ENCODE peak calls at places on chromosomes 4 and X, in four cellular contexts. N is CD4-positive, alpha-beta T cell; J is heart right ventricle; I is fibroblast of pulmonary artery. X is an unnamed sample.

GRCh38 chr4:11650801-11651596 is 222.3 kb upstream of the HS3ST1 start:
- DNase-seq in N (no peak), J (no peak), I (peak), X (peak)

GRCh38 chr4:73891739-73892405 is 22.7 kb downstream of the CXCL1 start:
- DNase-seq in N (no peak), J (no peak), I (peak), X (peak)

GRCh38 chr4:165199286-165199685 is 8.1 kb upstream of the KLHL2 start:
- DNase-seq in N (no peak), J (no peak), I (no peak), X (no peak)

GRCh38 chr4:18454349-18454748 is 432.8 kb upstream of the LCORL start:
- DNase-seq in N (no peak), J (no peak), I (no peak), X (no peak)

GRCh38 chr4:138727704-138728103 is 287.9 kb upstream of the NOCT start:
- DNase-seq in N (no peak), J (no peak), I (peak), X (peak)

GRCh38 chrX:69305333-69306062 is 140.2 kb upstream of the PJA1 start:
- DNase-seq in N (no peak), J (no peak), I (no peak), X (no peak)

GRCh38 chr4:121253961-121254360 is 89.8 kb upstream of the TNIP3 start:
- DNase-seq in N (no peak), J (no peak), I (no peak), X (no peak)

GRCh38 chrX:11259437-11259836 is 33.8 kb upstream of the AMELX start:
- DNase-seq in N (no peak), J (no peak), I (no peak), X (no peak)

GRCh38 chr4:146278986-146279385 is 64.6 kb downstream of the REELD1 start:
- DNase-seq in N (no peak), J (no peak), I (no peak), X (no peak)

GRCh38 chrX:40943093-40943641 is 142.1 kb upstream of the USP9X start:
- DNase-seq in N (no peak), J (no peak), I (no peak), X (no peak)

GRCh38 chr4:7159923-7160322 is 32.4 kb upstream of the SORCS2 start:
- DNase-seq in N (no peak), J (no peak), I (no peak), X (no peak)

GRCh38 chr4:72567821-72568620 is 1.0 kb downstream of the ADAMTS3 start:
- DNase-seq in N (no peak), J (peak), I (peak), X (peak)

GRCh38 chr4:148514041-148514440 is 71.8 kb upstream of the NR3C2 start:
- DNase-seq in N (no peak), J (no peak), I (no peak), X (no peak)

GRCh38 chr4:70280567-70280966 is 38.2 kb downstream of the CSN3 start:
- DNase-seq in N (no peak), J (no peak), I (no peak), X (no peak)

GRCh38 chr4:102531441-102531840 is 30.3 kb downstream of the NFKB1 start:
- DNase-seq in N (no peak), J (no peak), I (no peak), X (no peak)

GRCh38 chrX:71652405-71652804 is 14.9 kb upstream of the LOC101059915 start:
- DNase-seq in N (peak), J (peak), I (peak), X (peak)

GRCh38 chr4:47598320-47598719 is 113.2 kb downstream of the ATP10D start:
- DNase-seq in N (no peak), J (no peak), I (peak), X (no peak)

GRCh38 chrX:150184487-150184886 is 178.6 kb upstream of the MAMLD1 start:
- DNase-seq in N (no peak), J (no peak), I (no peak), X (no peak)

GRCh38 chr4:10461091-10461849 is 4.0 kb upstream of the ZNF518B start:
- DNase-seq in N (peak), J (peak), I (peak), X (peak)

GRCh38 chr4:164136181-164136616 is 617.7 kb upstream of the SMIM31 start:
- DNase-seq in N (no peak), J (no peak), I (peak), X (no peak)

GRCh38 chr4:6471303-6472007 is 959 bp downstream of the PPP2R2C start:
- DNase-seq in N (no peak), J (no peak), I (no peak), X (peak)

GRCh38 chrX:9317174-9317573 is 147.7 kb upstream of the TBL1X start:
- DNase-seq in N (no peak), J (no peak), I (no peak), X (no peak)

GRCh38 chrX:9318213-9318612 is 146.6 kb upstream of the TBL1X start:
- DNase-seq in N (no peak), J (no peak), I (no peak), X (no peak)

GRCh38 chrX:9320940-9321339 is 143.9 kb upstream of the TBL1X start:
- DNase-seq in N (no peak), J (no peak), I (no peak), X (no peak)

GRCh38 chrX:9316096-9316495 is 148.8 kb upstream of the TBL1X start:
- DNase-seq in N (no peak), J (no peak), I (no peak), X (no peak)

GRCh38 chrX:9318761-9319160 is 146.1 kb upstream of the TBL1X start:
- DNase-seq in N (no peak), J (no peak), I (no peak), X (no peak)
- TF ChIP-seq CTCF in N (no peak), J (no peak), I (no peak), X (no peak)

GRCh38 chr4:95080969-95081368 is 323.2 kb downstream of the BMPR1B start:
- DNase-seq in N (no peak), J (no peak), I (no peak), X (no peak)
- TF ChIP-seq CTCF in N (no peak), J (no peak), I (no peak), X (no peak)

GRCh38 chr4:66691101-66691500 is 854.2 kb downstream of the CENPC start:
- DNase-seq in N (no peak), J (no peak), I (no peak), X (no peak)
- TF ChIP-seq CTCF in N (no peak), J (no peak), I (no peak), X (no peak)

DNA sequence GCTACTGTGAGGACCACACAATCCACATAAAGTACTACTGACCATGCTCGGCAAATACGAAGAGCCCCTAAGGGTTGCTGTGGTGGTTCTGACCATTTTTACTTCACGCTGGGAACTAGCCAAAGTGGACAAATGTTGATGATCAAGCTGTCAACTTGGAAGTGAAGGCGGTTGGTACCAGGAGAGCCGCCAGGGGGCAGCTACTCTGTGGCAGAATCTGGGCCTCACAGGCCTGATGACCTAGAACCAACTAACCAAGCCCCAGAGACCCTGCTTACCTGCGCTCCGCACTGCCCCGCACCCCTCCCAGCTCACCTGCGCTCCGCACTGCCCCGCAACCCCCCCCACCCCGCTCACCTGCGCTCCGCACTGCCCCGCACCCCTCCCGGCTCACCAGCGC is 5.6 kb downstream of the GAK start:
- DNase-seq in N (no peak), J (no peak), I (peak), X (peak)
- TF ChIP-seq CTCF in N (no peak), J (peak), I (peak), X (peak)

X was measured in foreskin fibroblast.